ENCODE peak calls at places on chromosomes 1 and 21, in eight cellular contexts. Q is GM23338, N is left colon, K is activated T-cell treated with anti-CD3 and anti-CD28 coated beads for 1 hour, P is cerebellum, O is A172, L is NCI-H69, W is left ventricle myocardium inferior. A is an unnamed sample.

GRCh38 chr1:60589916-60590315 is 492.4 kb upstream of the NFIA start:
- DNase-seq in Q (no peak), N (no peak), K (no peak), P (no peak), O (no peak), L (peak; percentile 9), W (no peak), A (no peak)

GRCh38 chr1:40267767-40268187 is 9.7 kb downstream of the ZMPSTE24 start:
- DNase-seq in Q (no peak), N (no peak), K (no peak), P (no peak), O (peak; percentile 41), L (no peak), W (no peak), A (no peak)

GRCh38 chr1:26597629-26598039 is 68.1 kb downstream of the RPS6KA1 start:
- DNase-seq in Q (peak; percentile 79), N (no peak), K (no peak), P (peak; percentile 57), O (peak; percentile 18), L (peak; percentile 54), W (no peak), A (peak; percentile 54)

GRCh38 chr1:9624081-9624480 is 27.4 kb upstream of the PIK3CD start:
- DNase-seq in Q (no peak), N (no peak), K (no peak), P (no peak), O (no peak), L (no peak), W (no peak), A (no peak)

GRCh38 chr1:87335175-87335992 is 6.7 kb downstream of the LMO4 start:
- DNase-seq in Q (peak; percentile 72), N (peak; percentile 88), K (peak; percentile 49), P (peak; percentile 48), O (no peak), L (peak; percentile 94), W (peak; percentile 76), A (peak; percentile 48)

GRCh38 chr1:78275456-78275855 is 215.3 kb upstream of the PTGFR start:
- DNase-seq in Q (peak; percentile 28), N (no peak), K (no peak), P (no peak), O (no peak), L (no peak), W (no peak), A (no peak)

GRCh38 chr1:224683981-224684380 is 67.9 kb downstream of the CNIH3 start:
- DNase-seq in Q (no peak), N (no peak), K (no peak), P (no peak), O (no peak), L (peak; percentile 69), W (no peak), A (peak; percentile 32)

GRCh38 chr1:194339451-194339850 is 1153.0 kb upstream of the B3GALT2 start:
- DNase-seq in Q (no peak), N (no peak), K (no peak), P (no peak), O (no peak), L (peak; percentile 83), W (no peak), A (peak; percentile 91)

GRCh38 chr1:204266504-204267034 is 52.8 kb upstream of the GOLT1A start:
- DNase-seq in Q (no peak), N (peak; percentile 40), K (no peak), P (no peak), O (no peak), L (peak; percentile 12), W (no peak), A (no peak)

GRCh38 chr1:37123266-37123665 is 89.0 kb upstream of the GRIK3 start:
- DNase-seq in Q (no peak), N (no peak), K (no peak), P (no peak), O (no peak), L (no peak), W (no peak), A (no peak)

GRCh38 chr21:41907496-41908258 is 28.5 kb upstream of the PRDM15 start:
- DNase-seq in Q (no peak), N (no peak), K (no peak), P (no peak), O (no peak), L (no peak), W (no peak), A (no peak)

GRCh38 chr1:151165281-151165737 is 393 bp downstream of the LYSMD1 start:
- DNase-seq in Q (peak; percentile 88), N (peak; percentile 46), K (no peak), P (peak; percentile 72), O (no peak), L (peak; percentile 82), W (peak; percentile 57), A (peak; percentile 92)

GRCh38 chr1:24190970-24191570 is 4.0 kb upstream of the IFNLR1 start:
- DNase-seq in Q (no peak), N (no peak), K (no peak), P (no peak), O (no peak), L (no peak), W (no peak), A (no peak)

GRCh38 chr1:85734961-85735360 is 26.7 kb upstream of the ZNHIT6 start:
- DNase-seq in Q (no peak), N (no peak), K (no peak), P (no peak), O (no peak), L (no peak), W (no peak), A (no peak)

GRCh38 chr1:165773324-165773965 is 4.8 kb upstream of the TMCO1 start:
- DNase-seq in Q (no peak), N (no peak), K (no peak), P (no peak), O (peak; percentile 91), L (no peak), W (no peak), A (no peak)

GRCh38 chr1:179881642-179882252 is 338 bp upstream of the TOR1AIP1 start:
- DNase-seq in Q (peak; percentile 83), N (no peak), K (no peak), P (peak; percentile 89), O (peak; percentile 95), L (peak; percentile 95), W (no peak), A (no peak)